ENCODE peak calls at places on chromosomes 12 and 14, in five cellular contexts. Q, G, B, I and C are unnamed samples.

GRCh38 chr12:58503731-58504520 is 416.4 kb downstream of the LRIG3 start:
- DNase-seq in Q (no peak), G (no peak), B (no peak), I (no peak), C (no peak)

GRCh38 chr14:34983148-34983760 is 462 bp downstream of the SRP54 start:
- DNase-seq in Q (no peak), G (no peak), B (no peak), I (no peak), C (no peak)

GRCh38 chr14:92407395-92407794 is 84.4 kb downstream of the SLC24A4 start:
- DNase-seq in Q (no peak), G (no peak), B (no peak), I (no peak), C (peak)

GRCh38 chr12:9244894-9245293 is 36.7 kb upstream of the PZP start:
- DNase-seq in Q (no peak), G (no peak), B (no peak), I (no peak), C (no peak)

GRCh38 chr14:23043749-23044148 is 1.7 kb downstream of the PSMB11 start:
- DNase-seq in Q (no peak), G (no peak), B (no peak), I (no peak), C (no peak)

GRCh38 chr14:75283162-75283883 is 4.7 kb downstream of the FOS start:
- DNase-seq in Q (no peak), G (no peak), B (no peak), I (no peak), C (peak)

GRCh38 chr12:12586879-12587675 is 24.4 kb upstream of the DUSP16 start:
- DNase-seq in Q (no peak), G (no peak), B (no peak), I (no peak), C (no peak)

GRCh38 chr12:57342207-57342691 is 88.6 kb downstream of the R3HDM2 start:
- DNase-seq in Q (peak), G (peak), B (no peak), I (peak), C (no peak)

GRCh38 chr12:48198619-48198973 is 4.5 kb downstream of the OR10AD1 start:
- DNase-seq in Q (peak), G (no peak), B (no peak), I (no peak), C (no peak)

GRCh38 chr12:5010130-5010529 is 33.5 kb upstream of the KCNA5 start:
- DNase-seq in Q (no peak), G (no peak), B (no peak), I (no peak), C (no peak)

GRCh38 chr12:5554711-5555110 is 122.8 kb downstream of the NTF3 start:
- DNase-seq in Q (no peak), G (no peak), B (no peak), I (no peak), C (no peak)

GRCh38 chr12:113092478-113093408 is 36.2 kb downstream of the DTX1 start:
- DNase-seq in Q (peak), G (peak), B (no peak), I (peak), C (no peak)

GRCh38 chr14:51616724-51617409 is 34.8 kb upstream of the FRMD6 start:
- DNase-seq in Q (no peak), G (peak), B (no peak), I (no peak), C (no peak)

GRCh38 chr12:116087962-116088361 is 189.5 kb downstream of the MED13L start:
- DNase-seq in Q (no peak), G (no peak), B (no peak), I (no peak), C (no peak)

GRCh38 chr14:61505815-61506809 is 184.7 kb downstream of the PRKCH start:
- DNase-seq in Q (no peak), G (no peak), B (no peak), I (no peak), C (no peak)

GRCh38 chr14:35045798-35046047 is 349 bp upstream of the FAM177A1 start:
- DNase-seq in Q (no peak), G (no peak), B (no peak), I (no peak), C (no peak)

GRCh38 chr14:92892589-92892988 is 30.4 kb upstream of the CHGA start:
- DNase-seq in Q (no peak), G (no peak), B (no peak), I (no peak), C (no peak)

GRCh38 chr14:65006251-65006721 is 19.6 kb downstream of the FNTB start:
- DNase-seq in Q (no peak), G (no peak), B (no peak), I (no peak), C (no peak)

GRCh38 chr12:27123642-27124041 is 41.3 kb upstream of the C12orf71 start:
- DNase-seq in Q (no peak), G (peak), B (no peak), I (no peak), C (no peak)

GRCh38 chr12:19131020-19131431 is 1.5 kb downstream of the PLEKHA5 start:
- DNase-seq in Q (no peak), G (peak), B (no peak), I (peak), C (no peak)

GRCh38 chr12:65335021-65335714 is 56.7 kb downstream of the MSRB3 start:
- DNase-seq in Q (no peak), G (peak), B (no peak), I (no peak), C (no peak)

GRCh38 chr12:110741795-110742717 is 635 bp downstream of the PPP1CC start:
- DNase-seq in Q (no peak), G (no peak), B (no peak), I (peak), C (no peak)

GRCh38 chr14:104680056-104680805 is 9.2 kb upstream of the INF2 start:
- DNase-seq in Q (peak), G (peak), B (no peak), I (no peak), C (peak)

GRCh38 chr12:132729541-132730320 is 19.1 kb downstream of the PGAM5 start:
- DNase-seq in Q (no peak), G (no peak), B (no peak), I (no peak), C (no peak)

GRCh38 chr14:90419200-90419599 is 22.4 kb downstream of the CALM1 start:
- DNase-seq in Q (peak), G (peak), B (no peak), I (peak), C (no peak)

GRCh38 chr12:56941299-56942017 is 7.2 kb upstream of the SDR9C7 start:
- DNase-seq in Q (no peak), G (peak), B (no peak), I (no peak), C (no peak)

GRCh38 chr12:109675411-109675810 is 38.2 kb upstream of the FAM222A start:
- DNase-seq in Q (no peak), G (no peak), B (no peak), I (no peak), C (no peak)

GRCh38 chr14:99819514-99819913 is 26.3 kb downstream of the EML1 start:
- DNase-seq in Q (no peak), G (no peak), B (no peak), I (no peak), C (no peak)

GRCh38 chr12:98686603-98687002 is 41.5 kb downstream of the APAF1 start:
- DNase-seq in Q (no peak), G (no peak), B (no peak), I (no peak), C (no peak)

GRCh38 chr12:28440209-28440608 is 250.0 kb downstream of the CCDC91 start:
- DNase-seq in Q (no peak), G (no peak), B (no peak), I (no peak), C (no peak)

GRCh38 chr12:115213538-115213961 is 529.6 kb upstream of the TBX3 start:
- DNase-seq in Q (peak), G (no peak), B (no peak), I (peak), C (no peak)

GRCh38 chr12:91931110-91931509 is 214.5 kb downstream of the BTG1 start:
- DNase-seq in Q (no peak), G (no peak), B (no peak), I (no peak), C (no peak)

GRCh38 chr12:6268484-6269157 is 41.9 kb upstream of the PLEKHG6 start:
- DNase-seq in Q (no peak), G (no peak), B (no peak), I (no peak), C (no peak)

GRCh38 chr12:80938397-80938796 is 663 bp upstream of the LIN7A start:
- DNase-seq in Q (no peak), G (no peak), B (no peak), I (no peak), C (no peak)

GRCh38 chr12:80937391-80938238 is at the start of gene LIN7A:
- DNase-seq in Q (peak), G (peak), B (no peak), I (peak), C (peak)

GRCh38 chr12:80936642-80937390 is 918 bp downstream of the LIN7A start:
- DNase-seq in Q (peak), G (peak), B (no peak), I (peak), C (peak)

GRCh38 chr12:80941916-80942315 is 4.2 kb upstream of the LIN7A start:
- DNase-seq in Q (no peak), G (no peak), B (no peak), I (no peak), C (no peak)

GRCh38 chr12:80939231-80939950 is 1.7 kb upstream of the LIN7A start:
- DNase-seq in Q (no peak), G (no peak), B (no peak), I (no peak), C (peak)
- TF ChIP-seq CTCF in Q (no peak), G (no peak), B (no peak), I (no peak), C (no peak)

DNA sequence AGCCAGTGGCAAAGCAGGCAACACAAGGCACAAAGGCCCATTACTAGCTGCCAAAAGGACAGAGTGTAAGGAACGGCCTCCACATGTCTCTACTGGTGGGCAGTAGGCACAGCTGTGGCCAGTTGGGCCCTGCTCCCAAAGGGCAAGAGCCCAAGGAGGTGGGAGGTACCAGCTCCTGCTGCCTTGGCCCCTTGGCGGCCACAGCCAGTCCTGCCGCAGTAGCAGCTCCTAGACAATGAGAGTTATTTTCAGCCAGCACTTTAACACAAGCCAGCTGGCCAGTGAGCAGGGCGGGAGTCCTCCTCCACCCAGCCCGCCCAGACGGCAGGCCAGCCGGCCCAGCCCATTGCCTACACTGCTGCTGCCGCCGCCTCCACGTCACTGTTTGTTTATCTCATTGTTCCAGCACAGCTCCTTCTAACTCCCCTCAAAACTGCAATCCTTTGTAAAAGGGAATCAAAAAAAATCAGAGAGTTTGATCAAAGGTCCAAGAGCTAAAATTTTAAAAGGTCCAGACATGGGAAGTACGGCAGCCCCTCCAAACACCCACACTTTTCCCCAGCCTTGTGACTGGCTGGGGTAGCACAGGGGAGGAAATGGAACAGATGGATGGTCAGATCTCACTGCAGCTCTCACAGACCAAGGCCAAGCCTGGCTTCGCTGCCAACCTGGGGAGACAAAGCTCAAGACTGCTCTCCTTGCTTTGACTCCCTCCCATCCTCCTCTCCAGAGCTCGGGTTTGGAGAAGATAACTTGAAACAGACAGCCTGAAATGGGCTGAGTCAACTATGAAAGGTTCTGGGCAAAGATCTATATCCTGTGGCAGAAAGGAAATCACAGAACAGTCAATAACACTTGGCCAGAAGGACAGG is 33.5 kb downstream of the FMNL3 start:
- DNase-seq in Q (peak), G (no peak), B (no peak), I (peak), C (no peak)
- TF ChIP-seq CTCF in Q (peak), G (no peak), B (no peak), I (no peak), C (no peak)

GRCh38 chr14:38012056-38012455 is 195.6 kb upstream of the SSTR1 start:
- DNase-seq in Q (no peak), G (no peak), B (no peak), I (no peak), C (no peak)

DNA sequence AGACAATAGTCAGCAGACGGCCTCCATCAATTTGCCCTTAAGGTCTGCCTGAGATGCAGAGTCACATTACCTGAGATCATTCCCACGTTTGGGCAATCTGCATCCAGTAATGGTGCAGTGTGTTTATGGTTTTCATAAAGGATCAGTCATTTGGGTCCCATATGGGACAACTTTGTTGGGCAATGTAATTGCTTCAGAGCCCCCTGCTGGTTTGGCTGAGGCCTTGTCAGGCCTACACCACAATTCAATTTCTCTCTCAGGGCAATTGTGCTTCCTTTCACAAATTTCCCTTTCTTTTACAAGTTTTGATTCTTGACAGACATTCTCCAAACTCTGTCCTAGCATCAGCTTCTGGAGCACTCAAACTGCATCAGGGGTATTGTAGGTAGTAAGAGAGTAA is 191.2 kb upstream of the SSTR1 start:
- DNase-seq in Q (no peak), G (no peak), B (no peak), I (no peak), C (no peak)
- TF ChIP-seq CTCF in Q (peak), G (no peak), B (no peak), I (peak), C (no peak)

DNA sequence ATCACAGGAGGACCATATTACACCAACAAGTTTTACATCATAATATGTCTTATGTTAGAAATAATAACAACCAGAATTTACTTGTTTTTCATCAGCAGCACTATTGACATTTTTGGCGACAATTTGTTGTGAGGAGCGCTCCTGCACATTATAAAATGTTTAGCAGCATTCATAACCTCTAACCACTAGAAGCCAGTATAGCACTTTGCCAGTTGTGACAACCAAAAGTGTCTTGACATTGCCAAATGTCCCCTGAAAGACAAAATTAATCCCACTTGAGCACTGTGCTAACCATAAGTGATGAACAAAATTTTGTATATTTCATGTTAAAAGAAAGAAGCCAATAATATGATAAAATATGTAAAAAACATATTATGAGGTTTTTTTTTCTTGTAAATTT is 356.9 kb upstream of the LMO3 start:
- DNase-seq in Q (no peak), G (no peak), B (no peak), I (no peak), C (no peak)
- TF ChIP-seq CTCF in Q (no peak), G (peak), B (no peak), I (no peak), C (no peak)

GRCh38 chr14:96394047-96394815 is 2.3 kb downstream of the AK7 start:
- DNase-seq in Q (no peak), G (no peak), B (no peak), I (no peak), C (no peak)
- TF ChIP-seq CTCF in Q (no peak), G (no peak), B (no peak), I (no peak), C (no peak)